ENCODE peak calls at places on chromosomes 7 and 10, in nine cellular contexts. One of them, this sample, is unnamed.

GRCh38 chr7:140059288-140060242 is 3.2 kb downstream of the PARP12 start:
- DNase-seq in hepatocyte: peak
- DNase-seq in Peyer's patch: no peak
- DNase-seq in Caco-2: no peak
- DNase-seq in astrocyte: peak
- DNase-seq in nephron progenitor cell: no peak
- DNase-seq in HFFc6: peak
- DNase-seq in colonic mucosa: peak
- DNase-seq in A549: peak
- DNase-seq in this sample: no peak

GRCh38 chr10:78196964-78197363 is 163.3 kb downstream of the RPS24 start:
- DNase-seq in hepatocyte: peak
- DNase-seq in Peyer's patch: no peak
- DNase-seq in Caco-2: no peak
- DNase-seq in astrocyte: peak
- DNase-seq in nephron progenitor cell: no peak
- DNase-seq in HFFc6: peak
- DNase-seq in colonic mucosa: no peak
- DNase-seq in A549: peak
- DNase-seq in this sample: no peak

GRCh38 chr7:47153571-47153970 is 428.3 kb downstream of the TNS3 start:
- DNase-seq in hepatocyte: peak
- DNase-seq in Peyer's patch: no peak
- DNase-seq in Caco-2: no peak
- DNase-seq in astrocyte: peak
- DNase-seq in nephron progenitor cell: peak
- DNase-seq in HFFc6: no peak
- DNase-seq in colonic mucosa: no peak
- DNase-seq in A549: no peak
- DNase-seq in this sample: no peak

GRCh38 chr7:93442478-93443224 is 131.9 kb downstream of the CALCR start:
- DNase-seq in hepatocyte: peak
- DNase-seq in Peyer's patch: no peak
- DNase-seq in Caco-2: peak
- DNase-seq in astrocyte: no peak
- DNase-seq in nephron progenitor cell: peak
- DNase-seq in HFFc6: peak
- DNase-seq in colonic mucosa: peak
- DNase-seq in A549: peak
- DNase-seq in this sample: no peak

GRCh38 chr10:95655571-95656290 is 780 bp downstream of the ALDH18A1 start:
- DNase-seq in hepatocyte: peak
- DNase-seq in Peyer's patch: no peak
- DNase-seq in Caco-2: no peak
- DNase-seq in astrocyte: peak
- DNase-seq in nephron progenitor cell: no peak
- DNase-seq in HFFc6: peak
- DNase-seq in colonic mucosa: peak
- DNase-seq in A549: peak
- DNase-seq in this sample: no peak

GRCh38 chr10:778626-779330 is 89.3 kb upstream of the DIP2C start:
- DNase-seq in hepatocyte: no peak
- DNase-seq in Peyer's patch: no peak
- DNase-seq in Caco-2: no peak
- DNase-seq in astrocyte: peak
- DNase-seq in nephron progenitor cell: no peak
- DNase-seq in HFFc6: no peak
- DNase-seq in colonic mucosa: no peak
- DNase-seq in A549: no peak
- DNase-seq in this sample: no peak

GRCh38 chr7:19982841-19983835 is 209.7 kb upstream of the TMEM196 start:
- DNase-seq in hepatocyte: peak
- DNase-seq in Peyer's patch: peak
- DNase-seq in Caco-2: peak
- DNase-seq in astrocyte: peak
- DNase-seq in nephron progenitor cell: peak
- DNase-seq in HFFc6: peak
- DNase-seq in colonic mucosa: peak
- DNase-seq in A549: no peak
- DNase-seq in this sample: no peak

GRCh38 chr10:71052708-71053107 is 159.7 kb upstream of the UNC5B start:
- DNase-seq in hepatocyte: no peak
- DNase-seq in Peyer's patch: no peak
- DNase-seq in Caco-2: no peak
- DNase-seq in astrocyte: no peak
- DNase-seq in nephron progenitor cell: no peak
- DNase-seq in HFFc6: no peak
- DNase-seq in colonic mucosa: no peak
- DNase-seq in A549: no peak
- DNase-seq in this sample: no peak

GRCh38 chr10:132326925-132327324 is 5.1 kb upstream of the LRRC27 start:
- DNase-seq in hepatocyte: no peak
- DNase-seq in Peyer's patch: no peak
- DNase-seq in Caco-2: no peak
- DNase-seq in astrocyte: no peak
- DNase-seq in nephron progenitor cell: no peak
- DNase-seq in HFFc6: no peak
- DNase-seq in colonic mucosa: no peak
- DNase-seq in A549: no peak
- DNase-seq in this sample: no peak

GRCh38 chr10:121926669-121927360 is 1.0 kb downstream of the ATE1 start:
- DNase-seq in hepatocyte: no peak
- DNase-seq in Peyer's patch: no peak
- DNase-seq in Caco-2: no peak
- DNase-seq in astrocyte: peak
- DNase-seq in nephron progenitor cell: no peak
- DNase-seq in HFFc6: peak
- DNase-seq in colonic mucosa: no peak
- DNase-seq in A549: peak
- DNase-seq in this sample: no peak

GRCh38 chr10:80516506-80517075 is 21.1 kb upstream of the SH2D4B start:
- DNase-seq in hepatocyte: no peak
- DNase-seq in Peyer's patch: no peak
- DNase-seq in Caco-2: no peak
- DNase-seq in astrocyte: no peak
- DNase-seq in nephron progenitor cell: no peak
- DNase-seq in HFFc6: no peak
- DNase-seq in colonic mucosa: no peak
- DNase-seq in A549: no peak
- DNase-seq in this sample: peak

DNA sequence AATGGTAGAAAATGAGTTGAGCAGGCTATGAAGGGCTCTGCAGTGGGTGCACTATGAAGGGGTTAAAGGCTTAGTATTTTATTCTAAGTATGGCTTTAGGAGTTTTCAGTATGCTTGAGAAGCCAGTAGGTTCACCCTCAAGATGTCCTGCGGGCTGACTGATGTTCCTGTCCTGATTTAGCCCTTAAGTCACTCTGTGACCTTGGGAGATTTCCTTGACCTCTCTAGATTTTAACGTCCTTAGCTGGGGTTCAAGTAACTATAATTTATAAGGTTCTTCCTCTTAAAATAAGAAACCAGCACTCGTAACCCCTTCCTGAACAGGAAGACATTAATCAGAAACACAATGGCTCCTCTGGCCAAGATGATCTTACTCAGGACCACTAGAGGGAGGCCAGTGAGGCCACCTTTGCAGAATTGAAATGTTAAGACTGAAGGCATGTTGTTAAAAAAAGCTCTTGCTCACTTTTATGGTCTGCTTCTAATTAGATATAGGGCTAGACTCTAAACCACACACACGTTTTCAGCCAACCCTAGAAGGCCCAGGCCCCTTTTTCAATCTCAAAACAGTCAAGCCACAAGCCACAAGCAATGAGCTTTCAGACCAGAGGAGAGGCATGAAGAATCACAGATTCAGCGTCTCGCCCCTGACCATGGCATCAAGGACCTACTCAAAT is 42.0 kb downstream of the CDK1 start:
- DNase-seq in hepatocyte: no peak
- DNase-seq in Peyer's patch: no peak
- DNase-seq in Caco-2: no peak
- DNase-seq in astrocyte: peak
- DNase-seq in nephron progenitor cell: peak
- DNase-seq in HFFc6: peak
- DNase-seq in colonic mucosa: no peak
- DNase-seq in A549: no peak
- DNase-seq in this sample: no peak
- TF ChIP-seq CTCF in hepatocyte: peak
- TF ChIP-seq CTCF in Peyer's patch: no peak
- TF ChIP-seq CTCF in Caco-2: peak
- TF ChIP-seq CTCF in astrocyte: peak
- TF ChIP-seq CTCF in nephron progenitor cell: peak
- TF ChIP-seq CTCF in HFFc6: peak
- TF ChIP-seq CTCF in colonic mucosa: no peak
- TF ChIP-seq CTCF in A549: peak
- TF ChIP-seq CTCF in this sample: no peak

DNA sequence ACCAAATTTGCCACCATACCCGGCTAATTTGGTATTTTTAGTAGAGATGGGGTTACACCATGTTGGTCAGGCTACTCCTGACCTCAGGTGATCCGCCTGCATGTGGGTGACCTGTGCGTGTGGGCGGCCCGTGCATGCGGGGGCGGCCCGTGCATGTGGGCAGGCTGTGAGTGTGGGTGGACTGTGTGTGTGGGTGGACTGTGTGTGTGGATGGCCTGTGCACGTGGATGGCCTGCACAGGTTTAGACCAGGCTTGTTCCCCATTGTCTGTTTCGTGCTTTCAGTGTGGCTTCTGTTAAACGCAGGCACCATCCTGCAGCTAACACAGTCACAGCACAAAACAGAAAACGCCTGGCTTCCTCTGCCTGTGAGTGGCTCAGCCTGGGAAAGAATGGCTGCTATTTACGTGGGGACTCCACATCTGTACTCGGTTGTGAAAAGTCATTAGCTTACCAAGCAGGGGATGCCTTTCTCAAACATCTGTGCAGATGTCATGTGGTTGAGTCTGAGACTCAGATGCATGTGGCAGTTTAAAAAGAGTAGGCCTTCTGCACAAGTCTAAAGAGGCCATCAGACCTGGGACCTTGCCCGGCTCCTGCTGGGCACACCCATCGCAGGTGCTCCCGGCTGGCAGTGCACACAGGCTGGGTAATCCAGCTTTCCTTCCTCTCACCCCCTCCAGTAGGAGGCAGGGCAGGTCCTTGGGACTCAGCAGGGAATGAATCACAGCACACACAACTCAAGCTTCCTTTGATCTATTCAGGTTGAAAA is 91.6 kb downstream of the COBL start:
- DNase-seq in hepatocyte: peak
- DNase-seq in Peyer's patch: no peak
- DNase-seq in Caco-2: peak
- DNase-seq in astrocyte: no peak
- DNase-seq in nephron progenitor cell: no peak
- DNase-seq in HFFc6: no peak
- DNase-seq in colonic mucosa: peak
- DNase-seq in A549: peak
- DNase-seq in this sample: no peak
- TF ChIP-seq CTCF in hepatocyte: peak
- TF ChIP-seq CTCF in Peyer's patch: peak
- TF ChIP-seq CTCF in Caco-2: peak
- TF ChIP-seq CTCF in astrocyte: no peak
- TF ChIP-seq CTCF in nephron progenitor cell: no peak
- TF ChIP-seq CTCF in HFFc6: no peak
- TF ChIP-seq CTCF in colonic mucosa: peak
- TF ChIP-seq CTCF in A549: peak
- TF ChIP-seq CTCF in this sample: no peak

GRCh38 chr10:128633864-128634541 is 507.8 kb upstream of the MKI67 start:
- DNase-seq in hepatocyte: peak
- DNase-seq in Peyer's patch: no peak
- DNase-seq in Caco-2: no peak
- DNase-seq in astrocyte: peak
- DNase-seq in nephron progenitor cell: no peak
- DNase-seq in HFFc6: no peak
- DNase-seq in colonic mucosa: no peak
- DNase-seq in A549: no peak
- DNase-seq in this sample: no peak
- TF ChIP-seq CTCF in hepatocyte: peak
- TF ChIP-seq CTCF in Peyer's patch: no peak
- TF ChIP-seq CTCF in Caco-2: peak
- TF ChIP-seq CTCF in astrocyte: no peak
- TF ChIP-seq CTCF in nephron progenitor cell: peak
- TF ChIP-seq CTCF in HFFc6: no peak
- TF ChIP-seq CTCF in colonic mucosa: peak
- TF ChIP-seq CTCF in A549: no peak
- TF ChIP-seq CTCF in this sample: no peak

GRCh38 chr10:128174581-128175559 is 48.6 kb upstream of the MKI67 start:
- DNase-seq in hepatocyte: no peak
- DNase-seq in Peyer's patch: no peak
- DNase-seq in Caco-2: no peak
- DNase-seq in astrocyte: no peak
- DNase-seq in nephron progenitor cell: no peak
- DNase-seq in HFFc6: no peak
- DNase-seq in colonic mucosa: no peak
- DNase-seq in A549: no peak
- DNase-seq in this sample: no peak

GRCh38 chr10:128172756-128173155 is 46.5 kb upstream of the MKI67 start:
- DNase-seq in hepatocyte: no peak
- DNase-seq in Peyer's patch: no peak
- DNase-seq in Caco-2: no peak
- DNase-seq in astrocyte: no peak
- DNase-seq in nephron progenitor cell: no peak
- DNase-seq in HFFc6: no peak
- DNase-seq in colonic mucosa: no peak
- DNase-seq in A549: no peak
- DNase-seq in this sample: no peak

GRCh38 chr10:128180843-128181242 is 54.6 kb upstream of the MKI67 start:
- DNase-seq in hepatocyte: no peak
- DNase-seq in Peyer's patch: no peak
- DNase-seq in Caco-2: no peak
- DNase-seq in astrocyte: no peak
- DNase-seq in nephron progenitor cell: no peak
- DNase-seq in HFFc6: no peak
- DNase-seq in colonic mucosa: no peak
- DNase-seq in A549: no peak
- DNase-seq in this sample: no peak

GRCh38 chr10:128173383-128173782 is 47.2 kb upstream of the MKI67 start:
- DNase-seq in hepatocyte: no peak
- DNase-seq in Peyer's patch: no peak
- DNase-seq in Caco-2: peak
- DNase-seq in astrocyte: no peak
- DNase-seq in nephron progenitor cell: no peak
- DNase-seq in HFFc6: peak
- DNase-seq in colonic mucosa: no peak
- DNase-seq in A549: no peak
- DNase-seq in this sample: no peak

DNA sequence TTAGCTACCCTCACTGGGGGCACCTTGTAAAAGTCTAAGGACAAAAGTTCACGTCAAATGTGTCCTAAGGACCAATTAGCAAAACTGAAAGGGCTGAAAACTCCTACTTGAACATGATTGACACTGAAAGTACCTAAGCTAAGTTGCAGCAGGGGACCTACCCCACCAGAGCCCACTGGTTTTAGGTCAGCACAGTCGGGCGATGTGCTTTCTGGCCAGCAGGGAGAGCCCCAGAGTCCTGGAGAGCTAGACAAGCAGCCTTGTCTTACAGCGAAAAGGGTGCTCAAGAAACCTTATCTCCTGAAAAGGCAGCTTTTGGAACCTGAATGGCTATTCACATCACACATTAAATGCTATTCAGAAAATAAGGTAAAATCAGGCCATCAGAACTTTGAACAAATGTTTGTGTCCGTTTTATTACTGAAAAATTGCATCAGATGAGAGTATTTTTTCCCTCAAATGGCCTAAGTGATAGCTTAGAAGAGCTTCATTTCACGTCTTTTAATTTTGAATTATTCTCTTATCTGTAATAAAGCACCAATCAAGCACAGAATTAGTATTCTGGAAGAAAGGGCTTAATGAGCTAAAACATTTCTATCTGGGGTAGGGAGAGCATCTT is 52.2 kb upstream of the MKI67 start:
- DNase-seq in hepatocyte: peak
- DNase-seq in Peyer's patch: no peak
- DNase-seq in Caco-2: peak
- DNase-seq in astrocyte: no peak
- DNase-seq in nephron progenitor cell: peak
- DNase-seq in HFFc6: no peak
- DNase-seq in colonic mucosa: peak
- DNase-seq in A549: peak
- DNase-seq in this sample: no peak
- TF ChIP-seq CTCF in hepatocyte: peak
- TF ChIP-seq CTCF in Peyer's patch: peak
- TF ChIP-seq CTCF in Caco-2: peak
- TF ChIP-seq CTCF in astrocyte: peak
- TF ChIP-seq CTCF in nephron progenitor cell: peak
- TF ChIP-seq CTCF in HFFc6: peak
- TF ChIP-seq CTCF in colonic mucosa: peak
- TF ChIP-seq CTCF in A549: peak
- TF ChIP-seq CTCF in this sample: peak

This sample was measured in CD14-positive monocyte.